ENCODE peak calls at places on chromosome 14, in nine cellular contexts. One of them, this sample, is unnamed.

GRCh38 chr14:64856528-64857445 is 22.9 kb downstream of the SPTB start:
- DNase-seq in lower leg skin: no peak
- DNase-seq in cardiac fibroblast: no peak
- DNase-seq in hepatocyte: no peak
- DNase-seq in vagina: no peak
- DNase-seq in aorta: no peak
- DNase-seq in A549: no peak
- DNase-seq in psoas muscle: no peak
- DNase-seq in MG63: no peak
- DNase-seq in this sample: no peak

GRCh38 chr14:73465833-73466532 is 7.6 kb upstream of the NUMB start:
- DNase-seq in psoas muscle: no peak
- DNase-seq in lower leg skin: no peak
- DNase-seq in A549: no peak
- DNase-seq in vagina: no peak
- DNase-seq in MG63: no peak
- DNase-seq in hepatocyte: no peak
- DNase-seq in aorta: no peak
- DNase-seq in cardiac fibroblast: no peak
- DNase-seq in this sample: no peak

GRCh38 chr14:72801381-72801812 is 92.5 kb downstream of the DPF3 start:
- DNase-seq in psoas muscle: no peak
- DNase-seq in A549: peak; percentile 68
- DNase-seq in vagina: no peak
- DNase-seq in cardiac fibroblast: peak; percentile 97
- DNase-seq in MG63: peak; percentile 65
- DNase-seq in lower leg skin: no peak
- DNase-seq in hepatocyte: peak; percentile 55
- DNase-seq in aorta: no peak
- DNase-seq in this sample: peak; percentile 86

GRCh38 chr14:100406505-100407131 is 83.5 kb downstream of the SLC25A47 start:
- DNase-seq in cardiac fibroblast: peak; percentile 23
- DNase-seq in A549: peak; percentile 66
- DNase-seq in vagina: no peak
- DNase-seq in hepatocyte: peak; percentile 60
- DNase-seq in psoas muscle: no peak
- DNase-seq in MG63: no peak
- DNase-seq in lower leg skin: peak; percentile 31
- DNase-seq in aorta: peak; percentile 62
- DNase-seq in this sample: peak; percentile 53

GRCh38 chr14:99346470-99347080 is 74.6 kb upstream of the BCL11B start:
- DNase-seq in hepatocyte: no peak
- DNase-seq in A549: no peak
- DNase-seq in vagina: no peak
- DNase-seq in MG63: no peak
- DNase-seq in psoas muscle: no peak
- DNase-seq in aorta: peak; percentile 57
- DNase-seq in lower leg skin: no peak
- DNase-seq in cardiac fibroblast: no peak
- DNase-seq in this sample: no peak

GRCh38 chr14:60722163-60722835 is 1.9 kb downstream of the SIX4 start:
- DNase-seq in hepatocyte: peak; percentile 61
- DNase-seq in aorta: peak; percentile 77
- DNase-seq in vagina: no peak
- DNase-seq in cardiac fibroblast: peak; percentile 62
- DNase-seq in MG63: peak; percentile 27
- DNase-seq in lower leg skin: no peak
- DNase-seq in A549: peak; percentile 48
- DNase-seq in psoas muscle: peak; percentile 30
- DNase-seq in this sample: peak; percentile 35

GRCh38 chr14:75205586-75205985 is 29.2 kb upstream of the TMED10 start:
- DNase-seq in A549: no peak
- DNase-seq in psoas muscle: no peak
- DNase-seq in hepatocyte: no peak
- DNase-seq in aorta: no peak
- DNase-seq in cardiac fibroblast: peak; percentile 81
- DNase-seq in vagina: no peak
- DNase-seq in lower leg skin: no peak
- DNase-seq in MG63: peak; percentile 41
- DNase-seq in this sample: no peak

GRCh38 chr14:71116206-71117122 is 209.2 kb downstream of the PCNX1 start:
- DNase-seq in lower leg skin: no peak
- DNase-seq in vagina: no peak
- DNase-seq in MG63: no peak
- DNase-seq in aorta: no peak
- DNase-seq in hepatocyte: peak; percentile 36
- DNase-seq in psoas muscle: no peak
- DNase-seq in cardiac fibroblast: no peak
- DNase-seq in A549: no peak
- DNase-seq in this sample: no peak

GRCh38 chr14:69553221-69553620 is 21.4 kb downstream of the CCDC177 start:
- DNase-seq in vagina: no peak
- DNase-seq in A549: peak; percentile 81
- DNase-seq in cardiac fibroblast: peak; percentile 80
- DNase-seq in hepatocyte: peak; percentile 65
- DNase-seq in aorta: no peak
- DNase-seq in psoas muscle: no peak
- DNase-seq in lower leg skin: no peak
- DNase-seq in MG63: no peak
- DNase-seq in this sample: no peak

GRCh38 chr14:44701563-44702263 is 194.6 kb upstream of the FSCB start:
- DNase-seq in psoas muscle: no peak
- DNase-seq in aorta: no peak
- DNase-seq in hepatocyte: no peak
- DNase-seq in vagina: no peak
- DNase-seq in A549: no peak
- DNase-seq in MG63: peak; percentile 29
- DNase-seq in lower leg skin: no peak
- DNase-seq in cardiac fibroblast: peak; percentile 5
- DNase-seq in this sample: no peak

GRCh38 chr14:58817846-58818245 is 180.1 kb downstream of the DACT1 start:
- DNase-seq in MG63: no peak
- DNase-seq in vagina: no peak
- DNase-seq in A549: no peak
- DNase-seq in aorta: no peak
- DNase-seq in psoas muscle: no peak
- DNase-seq in hepatocyte: no peak
- DNase-seq in lower leg skin: no peak
- DNase-seq in cardiac fibroblast: peak; percentile 83
- DNase-seq in this sample: no peak

GRCh38 chr14:61573321-61573720 is 122.0 kb upstream of the HIF1A start:
- DNase-seq in cardiac fibroblast: no peak
- DNase-seq in vagina: peak; percentile 22
- DNase-seq in hepatocyte: no peak
- DNase-seq in psoas muscle: no peak
- DNase-seq in A549: no peak
- DNase-seq in lower leg skin: no peak
- DNase-seq in aorta: no peak
- DNase-seq in MG63: peak; percentile 51
- DNase-seq in this sample: no peak

GRCh38 chr14:72547999-72548398 is 345.9 kb downstream of the DPF3 start:
- DNase-seq in lower leg skin: no peak
- DNase-seq in cardiac fibroblast: no peak
- DNase-seq in aorta: peak; percentile 37
- DNase-seq in A549: peak; percentile 11
- DNase-seq in hepatocyte: no peak
- DNase-seq in psoas muscle: no peak
- DNase-seq in MG63: no peak
- DNase-seq in vagina: no peak
- DNase-seq in this sample: no peak

GRCh38 chr14:80223696-80224465 is 12.6 kb upstream of the DIO2 start:
- DNase-seq in vagina: no peak
- DNase-seq in MG63: no peak
- DNase-seq in hepatocyte: no peak
- DNase-seq in aorta: no peak
- DNase-seq in lower leg skin: no peak
- DNase-seq in cardiac fibroblast: peak; percentile 8
- DNase-seq in A549: no peak
- DNase-seq in psoas muscle: no peak
- DNase-seq in this sample: no peak

GRCh38 chr14:51283402-51283825 is 43.4 kb downstream of the TMX1 start:
- DNase-seq in psoas muscle: no peak
- DNase-seq in A549: peak; percentile 81
- DNase-seq in hepatocyte: peak; percentile 92
- DNase-seq in lower leg skin: no peak
- DNase-seq in cardiac fibroblast: peak; percentile 97
- DNase-seq in vagina: no peak
- DNase-seq in MG63: no peak
- DNase-seq in aorta: no peak
- DNase-seq in this sample: peak; percentile 69

GRCh38 chr14:91387135-91387849 is 30.3 kb downstream of the CCDC88C start:
- DNase-seq in aorta: no peak
- DNase-seq in lower leg skin: no peak
- DNase-seq in MG63: peak; percentile 78
- DNase-seq in hepatocyte: no peak
- DNase-seq in cardiac fibroblast: peak; percentile 11
- DNase-seq in vagina: no peak
- DNase-seq in psoas muscle: no peak
- DNase-seq in A549: no peak
- DNase-seq in this sample: no peak

GRCh38 chr14:75303415-75303814 is 24.8 kb downstream of the FOS start:
- DNase-seq in psoas muscle: peak; percentile 42
- DNase-seq in MG63: peak; percentile 20
- DNase-seq in lower leg skin: peak; percentile 76
- DNase-seq in aorta: peak; percentile 81
- DNase-seq in cardiac fibroblast: peak; percentile 84
- DNase-seq in A549: peak; percentile 82
- DNase-seq in vagina: no peak
- DNase-seq in hepatocyte: peak; percentile 90
- DNase-seq in this sample: no peak

DNA sequence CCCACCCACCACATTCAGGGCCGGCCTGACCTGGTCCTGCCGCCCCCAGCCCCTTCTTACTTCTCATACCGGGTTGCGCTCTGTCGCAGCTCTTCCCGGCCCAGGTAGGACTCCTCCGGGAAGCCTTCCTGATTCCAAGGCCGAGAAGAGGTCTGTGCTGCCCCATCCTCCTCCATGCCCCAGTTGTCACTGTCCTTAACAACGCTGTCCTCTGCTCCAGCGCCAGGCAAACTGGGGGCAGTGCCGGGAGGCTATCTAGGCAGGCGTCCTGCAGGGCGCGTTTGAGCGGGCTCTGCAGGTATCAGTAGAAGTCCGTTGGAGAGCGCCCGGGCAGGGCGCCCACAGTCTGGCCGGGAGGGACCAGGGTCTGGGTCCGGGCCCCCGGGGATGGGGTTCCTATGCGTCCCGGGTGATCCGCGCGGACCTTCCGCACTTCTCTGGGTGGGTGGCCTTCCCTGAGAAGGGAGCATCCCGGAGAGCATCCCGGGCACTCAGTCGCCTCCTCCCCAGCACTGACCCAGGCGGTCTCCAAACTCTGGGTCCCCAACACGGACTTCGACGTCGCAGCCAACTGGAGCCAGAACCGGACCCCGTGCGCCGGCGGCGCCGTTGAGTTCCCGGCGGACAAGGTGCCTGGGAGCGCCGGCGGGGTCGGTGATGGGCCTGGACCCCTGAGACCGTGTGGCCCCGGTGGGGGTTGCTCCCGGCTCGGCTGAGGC is 897 bp downstream of the AMN start:
- DNase-seq in vagina: no peak
- DNase-seq in MG63: no peak
- DNase-seq in cardiac fibroblast: no peak
- DNase-seq in aorta: no peak
- DNase-seq in hepatocyte: peak; percentile 42
- DNase-seq in lower leg skin: no peak
- DNase-seq in A549: no peak
- DNase-seq in psoas muscle: no peak
- DNase-seq in this sample: no peak
- H3K4me3 ChIP-seq in vagina: peak overlapping the region; percentile 13
- H3K4me3 ChIP-seq in MG63: no peak overlapping the region
- H3K4me3 ChIP-seq in cardiac fibroblast: peak overlapping the region; percentile 34
- H3K4me3 ChIP-seq in aorta: no peak overlapping the region
- H3K4me3 ChIP-seq in hepatocyte: peak overlapping the region; percentile 52
- H3K4me3 ChIP-seq in lower leg skin: no peak overlapping the region
- H3K4me3 ChIP-seq in A549: peak overlapping the region; percentile 47
- H3K4me3 ChIP-seq in psoas muscle: peak overlapping the region; percentile 43
- H3K4me3 ChIP-seq in this sample: peak overlapping the region; percentile 30

DNA sequence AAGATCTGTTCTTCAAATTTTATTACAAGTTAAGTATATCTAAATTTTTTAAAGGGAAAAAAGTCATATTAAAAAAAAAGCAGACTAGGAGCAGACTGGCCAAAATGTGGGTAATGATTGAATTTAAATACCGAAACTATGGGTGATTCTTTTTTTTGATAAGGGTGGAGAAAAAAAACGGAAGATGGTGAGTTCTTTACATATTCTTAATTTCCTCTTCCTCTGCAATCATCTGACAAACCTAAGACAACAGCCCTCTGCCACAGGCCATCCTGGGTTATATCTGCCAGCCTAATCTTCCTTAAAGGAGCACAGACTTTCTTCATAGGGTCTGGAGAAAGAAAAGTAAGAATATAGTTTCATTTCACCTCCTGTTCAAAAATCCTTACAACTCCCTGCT is 108.0 kb downstream of the PPP2R5E start:
- DNase-seq in A549: no peak
- DNase-seq in aorta: no peak
- DNase-seq in cardiac fibroblast: no peak
- DNase-seq in MG63: no peak
- DNase-seq in hepatocyte: no peak
- DNase-seq in vagina: no peak
- DNase-seq in psoas muscle: no peak
- DNase-seq in lower leg skin: no peak
- DNase-seq in this sample: no peak
- H3K4me3 ChIP-seq in A549: no peak overlapping the region
- H3K4me3 ChIP-seq in aorta: no peak overlapping the region
- H3K4me3 ChIP-seq in cardiac fibroblast: no peak overlapping the region
- H3K4me3 ChIP-seq in MG63: no peak overlapping the region
- H3K4me3 ChIP-seq in hepatocyte: no peak overlapping the region
- H3K4me3 ChIP-seq in vagina: no peak overlapping the region
- H3K4me3 ChIP-seq in psoas muscle: peak overlapping the region; percentile 8
- H3K4me3 ChIP-seq in lower leg skin: no peak overlapping the region
- H3K4me3 ChIP-seq in this sample: no peak overlapping the region

DNA sequence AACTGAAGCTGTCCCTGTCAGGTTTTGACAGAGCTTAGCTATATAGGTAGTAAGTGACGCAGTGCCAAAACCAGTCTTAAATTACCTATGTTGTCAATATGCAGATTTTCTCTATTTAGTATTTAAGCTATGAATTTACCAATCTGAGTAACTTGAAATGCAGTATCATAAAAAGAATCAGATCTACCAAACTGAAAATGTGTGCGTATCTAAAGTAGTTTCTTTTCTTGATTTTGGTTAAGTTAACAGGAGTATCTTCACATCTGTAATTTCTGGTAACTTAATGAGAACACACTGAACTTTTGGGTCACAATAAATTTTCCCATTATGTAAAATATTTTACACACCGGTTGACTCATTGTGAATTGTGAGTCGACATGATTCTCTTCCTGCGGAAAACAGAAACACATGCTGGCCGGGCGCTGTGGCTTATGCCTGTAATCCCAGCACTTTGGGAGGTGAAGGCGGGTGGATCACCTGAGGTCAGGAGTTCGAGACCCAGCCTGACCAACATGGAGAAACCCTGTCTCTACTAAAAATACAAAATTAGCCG is 45.1 kb downstream of the TRAF3 start:
- DNase-seq in aorta: no peak
- DNase-seq in cardiac fibroblast: peak; percentile 28
- DNase-seq in A549: no peak
- DNase-seq in vagina: no peak
- DNase-seq in lower leg skin: no peak
- DNase-seq in hepatocyte: no peak
- DNase-seq in MG63: no peak
- DNase-seq in psoas muscle: no peak
- DNase-seq in this sample: no peak
- H3K4me3 ChIP-seq in aorta: no peak overlapping the region
- H3K4me3 ChIP-seq in cardiac fibroblast: no peak overlapping the region
- H3K4me3 ChIP-seq in A549: no peak overlapping the region
- H3K4me3 ChIP-seq in vagina: no peak overlapping the region
- H3K4me3 ChIP-seq in lower leg skin: no peak overlapping the region
- H3K4me3 ChIP-seq in hepatocyte: no peak overlapping the region
- H3K4me3 ChIP-seq in MG63: no peak overlapping the region
- H3K4me3 ChIP-seq in psoas muscle: no peak overlapping the region
- H3K4me3 ChIP-seq in this sample: no peak overlapping the region

GRCh38 chr14:103074699-103075341 is 9.2 kb upstream of the LBHD2 start:
- DNase-seq in MG63: peak; percentile 52
- DNase-seq in vagina: no peak
- DNase-seq in A549: peak; percentile 86
- DNase-seq in lower leg skin: peak; percentile 62
- DNase-seq in cardiac fibroblast: no peak
- DNase-seq in psoas muscle: peak; percentile 84
- DNase-seq in hepatocyte: peak; percentile 75
- DNase-seq in aorta: peak; percentile 92
- DNase-seq in this sample: no peak
- H3K4me3 ChIP-seq in MG63: peak overlapping the region; percentile 38
- H3K4me3 ChIP-seq in vagina: peak overlapping the region; percentile 41
- H3K4me3 ChIP-seq in A549: peak overlapping the region; percentile 58
- H3K4me3 ChIP-seq in lower leg skin: no peak overlapping the region
- H3K4me3 ChIP-seq in cardiac fibroblast: peak overlapping the region; percentile 25
- H3K4me3 ChIP-seq in psoas muscle: peak overlapping the region; percentile 63
- H3K4me3 ChIP-seq in hepatocyte: peak overlapping the region; percentile 1
- H3K4me3 ChIP-seq in aorta: no peak overlapping the region
- H3K4me3 ChIP-seq in this sample: peak overlapping the region; percentile 46

This sample was measured in skeletal muscle cell.